ENCODE peak calls at places on chromosomes 7 and 10, in four cellular contexts. One of them, this sample, is unnamed.

GRCh38 chr7:117185124-117185523 is 137.7 kb downstream of the WNT2 start:
- DNase-seq in K562: no peak
- DNase-seq in SK-N-SH: peak; percentile 27
- DNase-seq in HL-60: no peak
- DNase-seq in this sample: no peak

GRCh38 chr7:120725376-120726039 is 132.4 kb downstream of the TSPAN12 start:
- DNase-seq in HL-60: no peak
- DNase-seq in K562: peak; percentile 35
- DNase-seq in SK-N-SH: peak; percentile 22
- DNase-seq in this sample: peak; percentile 16

GRCh38 chr10:7718685-7719084 is 15.6 kb downstream of the ITIH2 start:
- DNase-seq in SK-N-SH: no peak
- DNase-seq in HL-60: no peak
- DNase-seq in K562: no peak
- DNase-seq in this sample: no peak

GRCh38 chr10:79155301-79156081 is 86.7 kb downstream of the ZMIZ1 start:
- DNase-seq in K562: no peak
- DNase-seq in SK-N-SH: no peak
- DNase-seq in HL-60: no peak
- DNase-seq in this sample: no peak

GRCh38 chr7:52749880-52750279 is 285.6 kb upstream of the POM121L12 start:
- DNase-seq in K562: no peak
- DNase-seq in HL-60: no peak
- DNase-seq in SK-N-SH: no peak
- DNase-seq in this sample: no peak

GRCh38 chr7:126426652-126427051 is 826.1 kb downstream of the GRM8 start:
- DNase-seq in K562: no peak
- DNase-seq in HL-60: no peak
- DNase-seq in SK-N-SH: no peak
- DNase-seq in this sample: no peak

GRCh38 chr10:78458983-78459638 is 425.4 kb downstream of the RPS24 start:
- DNase-seq in HL-60: no peak
- DNase-seq in K562: peak; percentile 48
- DNase-seq in SK-N-SH: no peak
- DNase-seq in this sample: peak; percentile 99

GRCh38 chr7:91005024-91005423 is 259.2 kb upstream of the FZD1 start:
- DNase-seq in K562: no peak
- DNase-seq in HL-60: no peak
- DNase-seq in SK-N-SH: no peak
- DNase-seq in this sample: no peak

GRCh38 chr7:73424486-73424885 is 9.1 kb upstream of the FZD9 start:
- DNase-seq in HL-60: no peak
- DNase-seq in SK-N-SH: no peak
- DNase-seq in K562: no peak
- DNase-seq in this sample: no peak

GRCh38 chr7:44964831-44965440 is 13.9 kb downstream of the MYO1G start:
- DNase-seq in HL-60: no peak
- DNase-seq in SK-N-SH: peak; percentile 47
- DNase-seq in K562: no peak
- DNase-seq in this sample: no peak

GRCh38 chr7:47484457-47484856 is 97.5 kb downstream of the TNS3 start:
- DNase-seq in K562: no peak
- DNase-seq in HL-60: no peak
- DNase-seq in SK-N-SH: no peak
- DNase-seq in this sample: no peak

GRCh38 chr7:107690611-107691010 is 30.0 kb downstream of the SLC26A4 start:
- DNase-seq in HL-60: no peak
- DNase-seq in SK-N-SH: no peak
- DNase-seq in K562: no peak
- DNase-seq in this sample: no peak

GRCh38 chr7:12770227-12770975 is 83.0 kb downstream of the ARL4A start:
- DNase-seq in K562: no peak
- DNase-seq in HL-60: no peak
- DNase-seq in SK-N-SH: no peak
- DNase-seq in this sample: peak; percentile 5

GRCh38 chr7:45923290-45923689 is 2.2 kb upstream of the IGFBP3 start:
- DNase-seq in SK-N-SH: peak; percentile 78
- DNase-seq in K562: peak; percentile 48
- DNase-seq in HL-60: no peak
- DNase-seq in this sample: peak; percentile 23

DNA sequence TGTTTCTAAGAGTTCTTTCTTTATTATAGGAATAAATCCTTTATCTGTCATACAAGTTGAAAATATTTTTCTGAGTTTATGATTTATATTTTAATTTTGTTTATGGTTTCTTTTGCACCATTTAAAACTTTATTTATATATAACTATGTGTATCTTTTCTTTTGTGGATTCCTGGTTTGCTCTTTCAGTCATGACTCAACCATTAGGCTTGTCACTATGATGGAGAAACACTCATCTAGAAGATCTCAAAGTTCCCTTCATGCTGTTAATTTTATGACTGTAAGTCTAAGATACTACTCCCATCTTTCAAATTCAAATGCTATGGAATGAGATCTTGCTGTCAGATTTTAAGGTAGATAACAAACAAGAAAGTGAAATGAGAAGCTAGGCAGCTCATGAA is 199.5 kb downstream of the INHBA start:
- DNase-seq in HL-60: no peak
- DNase-seq in K562: no peak
- DNase-seq in SK-N-SH: no peak
- DNase-seq in this sample: no peak
- TF ChIP-seq GABPA in HL-60: no peak
- TF ChIP-seq GABPA in K562: no peak
- TF ChIP-seq GABPA in SK-N-SH: no peak
- TF ChIP-seq GABPA in this sample: no peak

DNA sequence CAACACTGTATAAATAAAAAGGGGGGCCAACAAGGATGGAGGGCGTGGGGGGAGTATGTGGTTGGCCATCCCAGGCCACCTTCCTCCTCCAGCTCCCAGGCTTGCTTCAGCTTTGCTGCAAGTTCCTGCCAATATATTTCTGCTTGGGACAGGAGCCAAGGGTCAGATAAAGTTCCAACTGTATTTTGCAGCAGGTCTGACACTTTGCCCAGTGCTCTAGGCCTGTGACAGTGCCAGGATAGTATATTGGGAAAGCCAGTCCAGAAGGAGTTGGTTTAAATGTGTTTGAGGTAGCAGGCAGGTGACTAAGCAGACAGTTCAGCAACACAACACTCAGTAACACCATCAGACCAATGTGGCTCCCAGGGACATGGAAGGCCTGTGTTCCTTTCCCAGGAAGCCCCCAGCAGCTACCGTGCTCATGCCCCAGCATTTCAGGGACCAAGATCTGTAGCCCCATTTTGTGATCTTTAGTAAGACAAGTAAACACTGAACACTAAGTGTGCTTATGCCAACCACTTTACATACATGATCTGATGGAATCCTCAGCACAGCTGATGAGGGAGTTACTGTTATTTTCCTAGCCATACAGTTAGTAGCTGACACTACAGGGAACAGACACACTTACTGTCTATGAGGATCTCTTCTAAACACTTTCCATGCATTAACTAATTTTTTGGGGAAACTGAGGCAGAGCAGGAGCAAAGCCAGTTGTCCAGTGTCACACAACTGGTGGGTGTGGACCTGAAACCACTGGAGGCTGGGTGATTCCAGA is 38.9 kb downstream of the DNAJB12 start:
- DNase-seq in HL-60: no peak
- DNase-seq in K562: no peak
- DNase-seq in SK-N-SH: no peak
- DNase-seq in this sample: no peak
- TF ChIP-seq GABPA in HL-60: no peak
- TF ChIP-seq GABPA in K562: no peak
- TF ChIP-seq GABPA in SK-N-SH: no peak
- TF ChIP-seq GABPA in this sample: no peak

DNA sequence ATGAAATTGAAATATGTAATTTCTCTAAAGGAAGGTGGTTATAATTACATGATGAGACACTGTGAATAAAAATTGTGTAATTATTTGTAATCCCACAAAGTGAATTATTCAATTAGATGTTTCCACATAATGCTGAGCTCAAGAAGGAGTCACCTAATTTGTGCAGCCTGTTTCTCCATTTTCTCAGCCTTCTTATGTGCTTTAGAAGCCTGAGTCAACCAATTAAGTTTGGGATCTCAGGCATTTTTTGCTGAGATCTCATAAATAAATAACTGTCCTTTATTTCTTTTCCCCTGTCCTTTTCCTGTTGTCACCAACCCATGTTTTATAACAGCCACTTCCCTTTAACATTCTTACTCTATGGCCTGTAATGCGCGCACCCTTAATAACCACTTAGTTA is 506.5 kb upstream of the SEMA3D start:
- DNase-seq in K562: no peak
- DNase-seq in HL-60: no peak
- DNase-seq in SK-N-SH: no peak
- DNase-seq in this sample: no peak
- TF ChIP-seq GABPA in K562: no peak
- TF ChIP-seq GABPA in HL-60: no peak
- TF ChIP-seq GABPA in SK-N-SH: no peak
- TF ChIP-seq GABPA in this sample: no peak

DNA sequence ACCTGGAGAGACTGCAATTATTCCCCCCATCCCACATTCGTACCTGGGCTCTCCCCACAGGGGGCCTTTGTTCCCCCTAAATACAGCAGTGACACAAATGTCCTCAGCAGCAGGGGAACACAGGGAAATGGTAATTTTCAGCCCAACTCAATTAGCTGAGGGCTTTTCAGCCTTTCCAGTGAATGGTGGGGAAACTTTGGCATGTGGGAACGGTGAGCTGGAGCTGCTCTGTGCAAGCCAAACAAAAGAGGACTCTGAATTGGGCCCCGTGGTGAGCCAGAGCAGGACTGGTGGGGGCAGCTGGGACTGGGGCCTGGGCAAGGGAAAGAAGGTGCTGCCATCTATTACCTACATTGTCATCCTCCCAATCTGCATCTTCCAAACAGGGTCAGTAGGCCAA is 51.0 kb downstream of the FBXW4 start:
- DNase-seq in SK-N-SH: no peak
- DNase-seq in K562: no peak
- DNase-seq in HL-60: no peak
- DNase-seq in this sample: no peak
- TF ChIP-seq GABPA in SK-N-SH: no peak
- TF ChIP-seq GABPA in K562: no peak
- TF ChIP-seq GABPA in HL-60: no peak
- TF ChIP-seq GABPA in this sample: no peak

GRCh38 chr7:88042157-88042556 is 108.1 kb downstream of the ADAM22 start:
- DNase-seq in HL-60: no peak
- DNase-seq in SK-N-SH: no peak
- DNase-seq in K562: no peak
- DNase-seq in this sample: no peak
- TF ChIP-seq GABPA in HL-60: no peak
- TF ChIP-seq GABPA in SK-N-SH: no peak
- TF ChIP-seq GABPA in K562: no peak
- TF ChIP-seq GABPA in this sample: no peak

DNA sequence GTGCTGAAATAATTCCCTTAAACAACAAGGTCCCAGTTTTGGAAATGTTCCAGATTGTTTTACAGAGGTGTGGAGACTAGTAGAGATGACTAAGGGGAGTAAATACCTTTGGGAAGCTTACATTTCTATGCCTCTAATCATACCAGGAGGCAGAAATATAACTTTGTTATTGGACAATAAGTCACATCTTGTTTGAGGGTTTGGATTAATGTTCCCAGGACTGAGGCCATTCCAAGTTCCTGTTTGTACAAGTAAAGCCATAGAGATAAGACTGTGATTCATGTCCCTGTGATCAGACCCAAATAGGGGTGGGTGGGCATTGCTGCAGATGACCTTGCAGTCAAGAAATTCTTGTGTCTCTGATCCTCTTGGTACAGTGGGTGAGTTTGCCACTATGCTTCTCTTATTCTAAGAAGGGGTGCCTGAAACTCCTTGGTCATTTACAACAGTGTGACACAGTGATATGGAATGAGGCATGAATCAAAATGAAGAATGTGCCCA is 508.3 kb downstream of the SORCS3 start:
- DNase-seq in K562: no peak
- DNase-seq in SK-N-SH: no peak
- DNase-seq in HL-60: no peak
- DNase-seq in this sample: no peak
- TF ChIP-seq GABPA in K562: no peak
- TF ChIP-seq GABPA in SK-N-SH: no peak
- TF ChIP-seq GABPA in HL-60: no peak
- TF ChIP-seq GABPA in this sample: no peak

DNA sequence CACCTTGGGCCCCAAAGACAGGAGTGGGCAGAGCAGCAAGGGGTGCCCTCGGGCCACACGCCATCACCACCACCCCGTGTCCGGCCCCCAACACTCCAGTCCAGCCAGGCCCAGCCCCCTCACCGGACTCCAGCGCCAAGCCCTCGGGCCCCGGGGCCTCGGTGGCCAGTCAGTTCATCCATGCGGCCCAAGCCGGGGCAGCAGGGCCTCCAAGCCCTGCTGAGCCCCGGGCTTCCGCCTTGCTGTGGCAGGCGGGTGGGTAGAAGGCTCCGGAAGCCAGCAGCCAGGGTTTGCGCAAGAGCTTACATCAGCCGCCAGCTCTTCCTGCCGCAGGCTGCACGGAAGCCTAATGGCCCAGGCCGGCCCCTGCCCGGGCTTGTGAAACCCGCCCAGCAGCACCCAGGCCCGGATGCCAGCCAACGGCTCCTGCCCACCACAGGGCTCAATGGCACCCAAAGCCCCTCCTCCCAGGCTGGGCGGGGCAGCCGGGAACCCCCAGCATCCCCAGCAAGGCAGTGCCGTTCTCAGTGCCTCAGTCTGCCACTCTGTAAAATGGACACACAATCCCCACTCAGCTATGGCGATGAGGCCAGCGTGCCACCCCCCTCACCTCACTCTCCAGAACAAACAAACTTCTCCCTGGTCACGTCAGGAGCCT is 26.5 kb downstream of the TNRC18 start:
- DNase-seq in HL-60: peak; percentile 99
- DNase-seq in K562: no peak
- DNase-seq in SK-N-SH: peak; percentile 67
- DNase-seq in this sample: peak; percentile 29
- TF ChIP-seq GABPA in HL-60: peak; percentile 71
- TF ChIP-seq GABPA in K562: peak; percentile 69
- TF ChIP-seq GABPA in SK-N-SH: no peak
- TF ChIP-seq GABPA in this sample: no peak

GRCh38 chr7:106346678-106347217 is 62.0 kb upstream of the NAMPT start:
- DNase-seq in K562: no peak
- DNase-seq in HL-60: peak; percentile 83
- DNase-seq in SK-N-SH: no peak
- DNase-seq in this sample: no peak

GRCh38 chr7:106345421-106346166 is 60.8 kb upstream of the NAMPT start:
- DNase-seq in HL-60: no peak
- DNase-seq in K562: no peak
- DNase-seq in SK-N-SH: no peak
- DNase-seq in this sample: no peak

GRCh38 chr7:106347229-106347833 is 62.5 kb upstream of the NAMPT start:
- DNase-seq in K562: no peak
- DNase-seq in HL-60: no peak
- DNase-seq in SK-N-SH: no peak
- DNase-seq in this sample: no peak

GRCh38 chr7:106344861-106345260 is 60.1 kb upstream of the NAMPT start:
- DNase-seq in K562: no peak
- DNase-seq in SK-N-SH: no peak
- DNase-seq in HL-60: peak; percentile 94
- DNase-seq in this sample: no peak

GRCh38 chr7:106346167-106346677 is 61.4 kb upstream of the NAMPT start:
- DNase-seq in SK-N-SH: no peak
- DNase-seq in HL-60: no peak
- DNase-seq in K562: no peak
- DNase-seq in this sample: no peak
- TF ChIP-seq GABPA in SK-N-SH: no peak
- TF ChIP-seq GABPA in HL-60: no peak
- TF ChIP-seq GABPA in K562: no peak
- TF ChIP-seq GABPA in this sample: no peak